ENCODE peak calls at places on chromosomes 1 and 21, in six cellular contexts. U is colonic mucosa, B is psoas muscle, I is Panc1, G is upper lobe of right lung, N is HepG2. V is an unnamed sample. For H3K27me3, the result is how much of the 10 kb centered on the place peaks cover.

GRCh38 chr1:94339229-94339927 is 78.8 kb upstream of the ABCD3 start:
- DNase-seq in U (no peak), N (no peak), I (no peak), G (no peak), B (no peak), V (no peak)

GRCh38 chr1:226048886-226049285 is 13.6 kb upstream of the H3-3A start:
- DNase-seq in G (no peak), N (no peak), I (no peak), B (no peak), U (no peak), V (no peak)

GRCh38 chr1:33155877-33156538 is 25.8 kb downstream of the TRIM62 start:
- DNase-seq in I (no peak), U (peak), B (no peak), G (no peak), N (peak), V (no peak)

GRCh38 chr1:21175670-21176581 is 771 bp downstream of the EIF4G3 start:
- DNase-seq in I (no peak), N (no peak), B (peak), G (peak), U (peak), V (peak)

GRCh38 chr1:18322353-18323032 is 158.2 kb upstream of the KLHDC7A start:
- DNase-seq in U (no peak), G (no peak), B (no peak), N (no peak), I (no peak), V (peak)

GRCh38 chr1:59458884-59459283 is 162.0 kb downstream of the FGGY start:
- DNase-seq in B (no peak), I (no peak), N (no peak), U (no peak), G (no peak), V (no peak)

GRCh38 chr21:29386803-29387202 is 88.1 kb downstream of the BACH1 start:
- DNase-seq in B (no peak), G (no peak), U (no peak), N (no peak), I (no peak), V (no peak)

GRCh38 chr1:110696818-110697217 is 22.1 kb upstream of the KCNA3 start:
- DNase-seq in N (no peak), I (no peak), G (no peak), B (no peak), U (no peak), V (no peak)

GRCh38 chr1:32068891-32069590 is 3.7 kb upstream of the TMEM39B start:
- DNase-seq in B (no peak), N (no peak), U (no peak), G (no peak), I (no peak), V (no peak)

GRCh38 chr1:28144203-28145135 is 32.0 kb downstream of the PTAFR start:
- DNase-seq in I (no peak), U (no peak), N (peak), B (no peak), G (no peak), V (no peak)

GRCh38 chr1:115888976-115889375 is 48.0 kb upstream of the NHLH2 start:
- DNase-seq in I (no peak), N (no peak), U (no peak), B (no peak), G (no peak), V (no peak)

GRCh38 chr1:240399381-240399780 is 212.6 kb downstream of the GREM2 start:
- DNase-seq in N (no peak), I (no peak), U (no peak), G (no peak), B (no peak), V (peak)

GRCh38 chr1:18066576-18066975 is 41.0 kb upstream of the IGSF21 start:
- DNase-seq in B (no peak), I (no peak), N (no peak), U (no peak), G (no peak), V (no peak)

GRCh38 chr21:36883532-36884486 is 82.7 kb downstream of the HLCS start:
- DNase-seq in G (no peak), B (no peak), I (no peak), N (no peak), U (no peak), V (no peak)

GRCh38 chr1:247540536-247540935 is 4.3 kb upstream of the OR2C3 start:
- DNase-seq in N (no peak), B (no peak), I (no peak), G (no peak), U (no peak), V (no peak)

GRCh38 chr1:3174487-3175247 is 105.7 kb downstream of the PRDM16 start:
- DNase-seq in G (peak), N (no peak), B (peak), U (peak), I (no peak), V (no peak)

GRCh38 chr1:69263982-69264381 is 303.7 kb upstream of the LRRC7 start:
- DNase-seq in B (no peak), N (no peak), U (no peak), I (no peak), G (no peak), V (no peak)

GRCh38 chr21:28160378-28160777 is 832.3 kb downstream of the LTN1 start:
- DNase-seq in B (peak), G (no peak), I (no peak), N (no peak), U (no peak), V (no peak)

GRCh38 chr21:37793660-37794059 is 122.6 kb downstream of the KCNJ6 start:
- DNase-seq in U (no peak), B (no peak), G (no peak), N (no peak), I (no peak), V (no peak)

GRCh38 chr1:191618202-191618601 is 540.1 kb upstream of the RGS18 start:
- DNase-seq in N (no peak), B (no peak), U (no peak), I (no peak), G (no peak), V (no peak)

GRCh38 chr21:17270234-17270633 is 242.6 kb upstream of the CXADR start:
- DNase-seq in U (no peak), B (no peak), I (no peak), G (no peak), N (peak), V (no peak)

GRCh38 chr1:12244078-12244477 is 14.2 kb downstream of the VPS13D start:
- DNase-seq in G (no peak), U (no peak), N (no peak), I (no peak), B (no peak), V (peak)

GRCh38 chr1:55143686-55144085 is 71.5 kb downstream of the USP24 start:
- DNase-seq in B (no peak), I (no peak), N (peak), G (no peak), U (no peak), V (peak)

GRCh38 chr1:170704256-170704655 is 40.3 kb downstream of the PRRX1 start:
- DNase-seq in G (no peak), U (no peak), B (no peak), N (no peak), I (no peak), V (no peak)

GRCh38 chr1:89147707-89148106 is 21.8 kb upstream of the GBP2 start:
- DNase-seq in G (no peak), I (no peak), B (no peak), N (no peak), U (no peak), V (no peak)

GRCh38 chr21:32603131-32603530 is 9.0 kb downstream of the CFAP298 start:
- DNase-seq in N (no peak), B (no peak), G (no peak), U (no peak), I (no peak), V (no peak)

GRCh38 chr1:224333309-224333926 is 3.4 kb upstream of the NVL start:
- DNase-seq in I (peak), U (peak), N (peak), B (no peak), G (no peak), V (no peak)

GRCh38 chr1:244435562-244436205 is 16.0 kb downstream of the ADSS2 start:
- DNase-seq in N (peak), I (no peak), G (no peak), U (no peak), B (no peak), V (no peak)

GRCh38 chr1:116855220-116855619 is 54.5 kb upstream of the PTGFRN start:
- DNase-seq in U (peak), N (no peak), G (no peak), B (peak), I (no peak), V (no peak)

GRCh38 chr1:111904478-111905218 is 84.8 kb downstream of the KCND3 start:
- DNase-seq in G (no peak), I (no peak), B (no peak), U (no peak), N (no peak), V (no peak)

GRCh38 chr1:26066857-26067256 is 573 bp downstream of the TRIM63 start:
- DNase-seq in B (peak), U (no peak), G (no peak), I (no peak), N (no peak), V (no peak)

GRCh38 chr1:87330201-87330953 is 1.7 kb downstream of the LMO4 start:
- DNase-seq in U (peak), I (no peak), G (no peak), B (no peak), N (no peak), V (peak)

GRCh38 chr1:49226758-49227157 is 450.1 kb upstream of the BEND5 start:
- DNase-seq in G (no peak), U (no peak), N (no peak), B (no peak), I (no peak), V (no peak)

GRCh38 chr1:155137550-155137949 is 1.9 kb downstream of the SLC50A1 start:
- DNase-seq in N (no peak), G (no peak), I (no peak), B (no peak), U (no peak), V (no peak)

GRCh38 chr1:174222166-174222949 is 63.0 kb downstream of the RABGAP1L start:
- DNase-seq in I (no peak), U (no peak), B (no peak), N (no peak), G (no peak), V (no peak)

GRCh38 chr1:29256979-29257804 is 20.9 kb downstream of the PTPRU start:
- DNase-seq in N (no peak), I (no peak), U (no peak), G (peak), B (no peak), V (peak)

GRCh38 chr1:6906783-6907182 is 121.5 kb downstream of the CAMTA1 start:
- DNase-seq in I (no peak), U (no peak), N (no peak), B (peak), G (no peak), V (no peak)

GRCh38 chr1:111909010-111909409 is 80.5 kb downstream of the KCND3 start:
- DNase-seq in B (no peak), N (no peak), U (no peak), I (no peak), G (no peak), V (no peak)

GRCh38 chr1:147890177-147890790 is 12.3 kb upstream of the GJA8 start:
- DNase-seq in B (peak), N (peak), U (peak), G (peak), I (no peak), V (peak)

DNA sequence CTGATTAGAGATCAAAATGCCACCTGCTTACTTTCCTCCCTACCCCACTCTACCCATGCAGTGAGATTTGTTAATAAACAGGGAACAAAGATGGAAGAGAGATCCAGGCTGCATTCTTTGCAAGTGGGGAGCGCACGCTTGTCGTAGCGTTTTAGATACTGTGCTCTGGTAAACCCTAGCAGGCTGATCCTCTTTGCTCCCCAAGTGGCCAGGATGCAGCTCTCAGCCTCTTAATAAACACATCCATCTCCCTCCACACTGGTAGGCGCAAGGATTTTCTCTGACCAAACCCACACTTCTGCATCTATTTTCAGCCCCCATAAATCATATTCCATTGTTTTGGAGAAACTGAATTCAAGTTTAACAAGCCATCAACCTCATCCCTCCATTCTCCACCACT is 2.9 kb downstream of the PGBD5 start:
- DNase-seq in B (no peak), G (no peak), N (no peak), U (no peak), I (no peak), V (no peak)
- H3K27me3 ChIP-seq in B (under half), G (under half), N (under half), U (under half), I (under half), V (under half)

GRCh38 chr1:161012420-161012819 is 8.5 kb downstream of the F11R start:
- DNase-seq in N (no peak), G (no peak), B (no peak), U (no peak), I (no peak), V (no peak)

GRCh38 chr1:161013591-161014513 is 7.1 kb downstream of the F11R start:
- DNase-seq in N (peak), I (no peak), U (peak), B (peak), G (peak), V (no peak)

GRCh38 chr1:161009602-161010211 is 11.2 kb downstream of the F11R start:
- DNase-seq in N (no peak), B (no peak), I (no peak), U (no peak), G (peak), V (no peak)

GRCh38 chr1:161008857-161009554 is 11.9 kb downstream of the F11R start:
- DNase-seq in G (no peak), U (no peak), I (no peak), B (no peak), N (peak), V (no peak)

GRCh38 chr1:161013104-161013590 is 7.8 kb downstream of the F11R start:
- DNase-seq in G (peak), B (no peak), I (no peak), U (no peak), N (no peak), V (no peak)
- H3K4me3 ChIP-seq in G (peak), B (peak), I (peak), U (peak), N (peak), V (no peak)

DNA sequence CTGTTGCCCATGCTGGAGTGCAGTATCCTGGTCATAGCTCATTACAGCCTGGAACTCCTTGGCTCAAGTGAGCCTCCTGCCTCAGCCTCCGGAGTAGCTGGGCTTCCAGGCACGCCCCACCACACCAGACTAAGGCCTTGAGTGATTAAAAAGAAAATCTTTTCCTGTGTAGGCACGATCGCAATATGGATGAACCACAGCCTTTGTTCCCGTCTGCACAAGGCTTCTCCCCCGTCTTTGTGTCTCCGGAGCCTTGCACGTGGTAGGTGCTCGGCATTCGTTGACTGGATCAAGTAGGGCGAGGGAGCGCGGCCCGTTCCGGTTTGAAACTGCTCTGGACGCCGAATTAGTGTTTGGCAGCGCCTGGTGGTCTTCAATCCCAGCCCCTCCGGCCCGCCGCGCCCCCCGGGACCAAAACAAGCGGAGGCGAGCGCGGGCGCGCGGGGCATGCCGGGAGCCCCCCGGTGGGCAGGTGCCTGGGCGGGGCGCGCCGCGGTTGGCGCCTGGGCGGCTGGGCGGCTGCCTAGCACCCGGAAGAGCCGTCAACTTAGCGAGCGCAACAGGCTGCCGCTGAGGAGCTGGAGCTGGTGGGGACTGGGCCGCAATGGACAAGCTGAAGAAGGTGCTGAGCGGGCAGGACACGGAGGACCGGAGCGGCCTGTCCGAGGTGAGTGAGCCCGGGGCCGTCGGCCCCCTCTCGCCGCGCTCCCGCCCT is at the start of gene SFT2D2:
- DNase-seq in N (peak), B (peak), G (peak), I (peak), U (peak), V (peak)
- H3K27me3 ChIP-seq in N (under half), B (under half), G (under half), I (under half), U (under half), V (under half)

DNA sequence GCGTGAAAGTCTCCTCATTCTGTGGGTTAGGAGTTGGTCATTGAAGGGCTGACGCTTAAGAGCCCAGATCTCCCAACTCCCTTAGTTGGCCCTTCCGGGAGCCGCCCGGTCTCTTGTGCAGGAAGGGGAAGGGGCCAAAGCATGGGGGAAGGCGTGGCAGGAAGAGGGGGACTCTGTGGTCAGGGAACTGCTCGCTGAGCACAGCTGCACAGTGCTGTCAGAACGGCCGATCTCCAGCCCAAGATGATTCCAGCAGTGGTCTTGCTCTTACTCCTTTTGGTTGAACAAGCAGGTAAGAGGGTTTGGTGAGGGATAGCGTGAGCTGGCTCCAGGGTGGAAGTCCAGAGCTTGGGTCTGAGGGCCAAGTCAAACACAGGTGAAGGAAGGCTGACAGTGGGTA is at the start of gene FCER1G:
- DNase-seq in U (peak), I (no peak), N (no peak), B (peak), G (peak), V (no peak)
- H3K4me3 ChIP-seq in U (peak), I (no peak), N (no peak), B (peak), G (peak), V (no peak)

GRCh38 chr1:156430305-156430704 is 61.3 kb downstream of the RHBG start:
- DNase-seq in I (no peak), U (no peak), G (no peak), N (no peak), B (no peak), V (no peak)
- H3K27me3 ChIP-seq in I (under half), U (half or more), G (half or more), N (under half), B (half or more), V (half or more)

GRCh38 chr1:8427986-8428385 is 110.1 kb downstream of the SLC45A1 start:
- DNase-seq in I (no peak), G (no peak), N (no peak), B (peak), U (no peak), V (no peak)
- H3K4me3 ChIP-seq in I (no peak), G (peak), N (no peak), B (no peak), U (no peak), V (no peak)

GRCh38 chr1:158286966-158287365 is 2.8 kb upstream of the CD1C start:
- DNase-seq in I (no peak), N (no peak), U (no peak), G (no peak), B (no peak), V (no peak)

GRCh38 chr1:158289722-158290570 is at the start of gene CD1C:
- DNase-seq in N (no peak), U (no peak), B (no peak), I (no peak), G (no peak), V (no peak)

GRCh38 chr1:158285756-158286241 is 3.9 kb upstream of the CD1C start:
- DNase-seq in I (no peak), G (peak), B (peak), U (peak), N (no peak), V (no peak)

GRCh38 chr1:158283965-158284364 is 5.8 kb upstream of the CD1C start:
- DNase-seq in U (no peak), B (no peak), I (no peak), G (no peak), N (no peak), V (no peak)

DNA sequence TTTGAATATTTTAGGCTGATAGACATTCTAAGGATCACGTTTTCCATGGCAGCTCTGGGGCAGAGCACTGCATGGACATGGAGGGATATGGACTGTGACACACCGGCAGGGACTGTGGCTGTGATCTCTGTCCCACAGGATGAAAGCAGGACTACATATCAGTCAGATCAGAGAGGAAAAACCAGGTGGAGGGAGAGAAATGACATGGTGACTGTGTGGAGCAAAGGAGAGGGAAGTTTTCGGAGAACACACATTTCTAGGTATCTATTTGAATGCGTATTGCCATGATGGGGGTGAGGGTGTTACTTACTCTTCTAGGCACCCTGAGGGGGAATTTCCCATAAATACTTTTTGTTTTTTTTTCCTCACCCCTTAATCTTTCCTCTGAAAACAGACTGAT is 3.2 kb upstream of the CD1C start:
- DNase-seq in I (no peak), B (no peak), U (no peak), N (no peak), G (no peak), V (no peak)
- H3K27me3 ChIP-seq in I (under half), B (under half), U (under half), N (under half), G (under half), V (half or more)

V was measured in WERI-Rb-1.